ENCODE peak calls at places on chromosomes 6 and 20, in five cellular contexts. S, X, M, O and J are unnamed samples.

GRCh38 chr6:108895591-108895990 is 47.4 kb downstream of the ARMC2 start:
- DNase-seq in S (no peak), X (no peak), M (no peak), O (no peak), J (no peak)

GRCh38 chr6:19759117-19759880 is 77.9 kb upstream of the ID4 start:
- DNase-seq in S (no peak), X (no peak), M (no peak), O (no peak), J (no peak)

GRCh38 chr6:167576050-167576741 is 250.5 kb upstream of the AFDN start:
- DNase-seq in S (no peak), X (no peak), M (no peak), O (no peak), J (no peak)

GRCh38 chr20:24668791-24669190 is 199.4 kb downstream of the SYNDIG1 start:
- DNase-seq in S (no peak), X (no peak), M (no peak), O (no peak), J (no peak)

GRCh38 chr6:42727084-42727601 is 4.7 kb upstream of the PRPH2 start:
- DNase-seq in S (no peak), X (no peak), M (peak), O (no peak), J (no peak)

GRCh38 chr20:37357481-37358365 is 11.8 kb downstream of the SRC start:
- DNase-seq in S (no peak), X (no peak), M (no peak), O (no peak), J (no peak)

GRCh38 chr6:167474171-167474570 is 149.3 kb downstream of the TTLL2 start:
- DNase-seq in S (no peak), X (no peak), M (no peak), O (no peak), J (no peak)

GRCh38 chr6:117870477-117871243 is 36.4 kb upstream of the SLC35F1 start:
- DNase-seq in S (no peak), X (no peak), M (no peak), O (no peak), J (no peak)

GRCh38 chr20:58651823-58652605 is 931 bp downstream of the STX16 start:
- DNase-seq in S (peak), X (peak), M (peak), O (peak), J (peak)

GRCh38 chr20:50824137-50824536 is 29.3 kb downstream of the BCAS4 start:
- DNase-seq in S (no peak), X (no peak), M (no peak), O (no peak), J (no peak)

GRCh38 chr20:49268600-49269365 is 9.1 kb downstream of the ZNFX1 start:
- DNase-seq in S (no peak), X (no peak), M (no peak), O (no peak), J (no peak)

GRCh38 chr6:37072526-37072925 is 67.1 kb downstream of the FGD2 start:
- DNase-seq in S (no peak), X (peak), M (no peak), O (no peak), J (no peak)

GRCh38 chr20:47956261-47956995 is 171.1 kb upstream of the SULF2 start:
- DNase-seq in S (no peak), X (no peak), M (no peak), O (no peak), J (peak)

GRCh38 chr6:327538-328183 is 35.4 kb downstream of the DUSP22 start:
- DNase-seq in S (no peak), X (no peak), M (no peak), O (no peak), J (no peak)

DNA sequence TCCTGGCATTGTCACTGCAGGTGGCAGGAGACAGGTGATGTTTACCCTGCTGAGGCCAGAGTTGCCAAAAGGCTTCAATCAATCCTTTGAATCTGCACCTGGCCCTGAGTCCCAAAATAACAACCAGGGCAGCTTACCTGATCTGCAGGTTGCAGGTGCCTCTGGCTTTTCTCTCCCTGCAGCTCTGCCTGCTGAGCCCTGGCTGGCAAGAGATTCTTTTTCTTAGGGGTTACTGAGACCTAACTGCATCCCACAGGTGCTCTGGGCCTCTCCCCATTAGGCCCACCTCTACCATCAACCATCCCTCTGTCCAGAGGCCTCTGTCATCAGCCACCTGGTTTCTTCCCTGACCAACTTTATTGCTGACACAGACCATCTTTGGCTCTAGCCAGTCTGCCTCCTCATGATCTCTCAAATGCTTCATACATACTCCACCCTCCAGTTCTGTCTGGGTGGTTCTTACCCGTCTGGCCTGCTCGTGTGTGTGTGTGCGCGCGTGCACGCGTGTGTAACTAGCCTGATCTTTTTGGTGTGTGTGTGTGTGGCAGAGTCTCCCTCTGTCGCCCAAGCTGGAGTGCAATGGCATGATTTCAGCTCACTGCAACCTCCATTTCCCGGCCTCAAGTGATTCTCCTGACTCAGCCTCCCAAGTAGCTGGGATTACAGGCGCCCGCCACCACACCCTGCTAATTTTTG is 13.7 kb downstream of the BCL2L1 start:
- DNase-seq in S (no peak), X (peak), M (no peak), O (peak), J (no peak)
- H3K4me2 ChIP-seq in S (peak), X (peak), M (peak), O (no peak), J (no peak)

DNA sequence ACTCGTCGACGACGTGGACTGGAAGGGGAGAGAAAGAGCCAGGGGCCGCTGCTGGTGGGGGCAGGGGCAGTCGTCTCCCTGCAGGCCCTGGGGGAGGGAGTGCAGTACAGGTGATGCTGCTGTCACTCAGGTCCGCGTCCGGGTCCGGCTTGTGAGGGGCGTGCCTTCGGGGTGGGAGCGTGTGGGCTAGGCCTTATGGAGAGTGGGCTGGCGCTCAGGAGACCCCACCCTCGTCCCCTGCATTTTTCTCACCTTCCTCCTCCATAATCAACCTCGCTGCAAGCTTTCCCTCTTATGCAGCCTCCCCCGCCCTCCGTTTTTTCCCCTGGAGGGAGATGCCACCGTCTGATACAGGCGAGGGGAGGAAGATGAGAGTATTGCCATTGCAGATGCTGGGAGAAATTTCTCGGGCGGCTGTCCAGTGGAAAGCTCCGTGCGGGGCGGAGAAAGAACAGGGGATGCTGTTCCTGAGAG is 632 bp downstream of the PCMT1 start:
- DNase-seq in S (peak), X (peak), M (peak), O (peak), J (peak)
- TF ChIP-seq CTCF in S (no peak), X (no peak), M (no peak), O (no peak), J (no peak)

DNA sequence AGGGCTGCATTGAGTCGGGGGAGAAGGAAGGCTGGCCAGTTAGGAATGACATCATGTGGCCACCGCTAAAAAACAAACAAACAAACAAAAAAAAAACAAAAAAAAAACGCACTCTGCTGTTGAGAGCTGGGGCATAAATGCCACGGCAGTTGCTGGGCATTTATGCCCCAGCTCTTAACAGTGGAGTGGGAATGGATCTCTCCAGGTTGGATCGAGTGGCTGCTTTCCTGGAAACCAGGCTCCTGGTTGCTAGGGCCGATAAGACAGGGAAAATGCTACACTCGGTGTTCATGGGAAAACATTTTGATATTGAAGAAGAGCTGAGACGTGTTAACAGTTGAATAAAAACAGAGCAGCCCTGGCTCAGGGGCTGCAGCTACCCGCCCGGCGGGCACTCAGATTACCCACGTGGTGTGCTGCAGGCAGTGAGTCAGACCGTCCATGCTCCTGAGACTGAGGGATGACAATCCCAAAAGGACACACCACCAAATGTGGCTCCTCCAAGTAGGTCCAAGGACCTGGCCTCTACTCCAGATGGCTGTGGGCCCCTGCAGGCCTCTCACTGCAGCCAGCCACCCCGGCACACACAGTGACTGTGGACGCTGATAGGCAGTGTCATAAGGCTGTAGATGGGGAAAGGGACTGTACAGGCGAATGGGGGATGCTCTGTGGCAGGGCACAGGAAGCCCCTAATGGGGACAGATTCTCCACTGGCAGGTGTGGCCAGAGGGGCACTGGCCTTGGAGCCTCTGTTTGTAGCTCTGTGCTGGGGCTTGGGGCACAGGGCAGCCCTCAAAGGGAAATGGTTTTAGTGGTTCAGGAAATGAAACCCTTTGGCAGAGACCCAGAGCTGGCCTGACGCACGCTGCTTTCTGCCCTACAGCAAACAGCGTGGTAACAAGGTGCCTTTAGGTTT is 237.7 kb downstream of the LY86 start:
- DNase-seq in S (no peak), X (no peak), M (no peak), O (no peak), J (no peak)
- H3K4me2 ChIP-seq in S (no peak), X (no peak), M (no peak), O (no peak), J (no peak)

GRCh38 chr6:136959471-136959891 is 37.4 kb downstream of the SLC35D3 start:
- DNase-seq in S (no peak), X (no peak), M (peak), O (peak), J (peak)
- TF ChIP-seq CTCF in S (no peak), X (no peak), M (no peak), O (no peak), J (no peak)

GRCh38 chr6:11313207-11313606 is 80.7 kb upstream of the NEDD9 start:
- DNase-seq in S (no peak), X (no peak), M (no peak), O (no peak), J (no peak)

GRCh38 chr6:11317885-11318771 is 85.7 kb upstream of the NEDD9 start:
- DNase-seq in S (peak), X (no peak), M (no peak), O (peak), J (no peak)

GRCh38 chr6:11318835-11319813 is 86.7 kb upstream of the NEDD9 start:
- DNase-seq in S (no peak), X (no peak), M (no peak), O (no peak), J (no peak)

GRCh38 chr6:11311970-11312369 is 79.5 kb upstream of the NEDD9 start:
- DNase-seq in S (no peak), X (no peak), M (no peak), O (no peak), J (no peak)

DNA sequence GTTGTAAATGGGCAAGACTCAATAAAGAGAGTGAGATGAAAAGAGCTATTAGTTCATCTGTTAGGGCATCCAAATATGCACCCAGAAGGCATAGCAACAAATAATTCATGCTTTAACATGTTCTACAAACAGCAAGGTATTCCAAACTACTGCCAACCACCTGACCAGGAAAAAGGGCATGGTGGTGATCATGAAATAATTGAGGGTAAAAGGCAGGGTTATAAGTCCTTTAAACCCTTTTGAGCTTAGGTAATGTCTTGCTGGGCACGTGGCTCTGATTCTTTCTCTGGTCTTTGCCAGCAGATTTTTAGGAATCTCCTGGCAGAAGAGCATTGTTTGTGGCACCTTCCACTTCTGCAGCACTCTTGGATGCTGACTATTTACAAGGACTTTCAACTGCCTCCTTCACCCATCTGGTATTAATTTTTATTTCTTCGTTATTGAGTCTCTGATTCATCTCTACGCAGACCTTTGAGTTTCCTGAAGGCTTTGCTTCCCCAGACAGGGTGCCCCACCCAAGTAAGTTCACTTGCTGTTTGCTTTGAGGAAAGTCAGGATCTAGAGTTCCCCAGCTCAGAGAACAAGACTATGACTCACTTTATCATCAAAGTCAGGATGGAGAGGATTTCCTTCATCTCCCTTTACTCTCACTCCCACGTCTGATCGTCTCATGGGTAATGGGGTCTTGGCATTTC is 83.4 kb upstream of the NEDD9 start:
- DNase-seq in S (no peak), X (no peak), M (no peak), O (peak), J (no peak)
- H3K4me2 ChIP-seq in S (no peak), X (no peak), M (no peak), O (peak), J (no peak)

DNA sequence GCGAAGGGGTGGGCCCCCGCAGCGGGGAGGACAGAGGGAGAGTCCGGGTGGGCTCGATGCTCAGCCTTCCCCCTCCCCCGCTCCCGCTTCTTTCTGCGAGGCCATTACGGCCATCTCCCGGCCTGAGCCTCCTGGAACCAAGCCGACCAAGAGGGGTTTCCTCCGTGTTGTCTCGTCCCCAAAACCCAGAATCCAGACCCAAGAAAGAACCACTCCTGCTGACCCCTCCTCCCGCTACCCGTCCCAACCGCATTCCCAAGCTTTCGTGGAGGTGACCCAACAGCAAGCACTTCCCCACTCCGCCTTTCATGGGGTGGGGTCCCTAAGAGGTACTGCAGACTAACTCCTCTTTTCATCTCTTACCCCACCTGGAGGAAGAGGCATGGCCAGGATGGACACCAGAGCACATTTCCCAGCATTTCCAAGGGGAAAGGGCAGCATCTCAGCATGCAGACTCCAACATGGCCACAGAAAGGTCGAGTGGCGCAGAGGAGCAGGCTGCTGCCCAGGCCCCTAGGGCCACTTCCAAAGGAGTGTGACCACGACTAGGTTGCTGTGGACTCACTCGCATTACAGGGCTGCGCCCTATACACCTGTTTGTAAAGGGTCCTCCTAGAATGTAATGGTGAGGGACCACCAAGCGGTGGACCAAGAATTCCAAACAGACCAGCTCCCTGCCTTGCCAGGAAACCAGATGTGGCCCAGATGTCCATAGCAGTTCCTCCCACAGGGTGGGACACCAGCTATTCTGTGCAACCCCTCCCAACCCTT is 53.5 kb downstream of the MRPL14 start:
- DNase-seq in S (no peak), X (peak), M (peak), O (no peak), J (no peak)
- TF ChIP-seq CTCF in S (no peak), X (no peak), M (no peak), O (no peak), J (no peak)

DNA sequence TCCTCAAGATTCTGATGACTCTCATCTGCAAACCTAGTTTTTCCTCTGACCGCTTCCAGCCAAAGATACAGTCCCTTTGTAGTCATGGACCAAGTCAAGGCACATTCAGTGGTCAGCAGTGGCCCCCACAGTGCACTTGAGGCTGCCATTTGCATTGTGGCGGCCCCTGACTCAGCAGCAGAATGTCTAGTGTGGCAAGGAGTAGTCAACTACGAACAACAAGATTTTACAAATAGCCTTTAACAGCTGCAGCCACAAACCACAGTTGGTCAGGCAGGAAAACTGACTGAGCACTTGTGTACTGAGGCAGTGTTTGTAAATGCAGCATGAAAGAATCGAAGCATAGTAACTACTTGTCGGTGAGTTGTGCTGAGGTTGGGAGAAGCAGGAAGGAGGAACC is 49.6 kb downstream of the SLC2A12 start:
- DNase-seq in S (no peak), X (no peak), M (no peak), O (no peak), J (no peak)
- H3K4me2 ChIP-seq in S (no peak), X (no peak), M (no peak), O (no peak), J (peak)

GRCh38 chr6:68054776-68055175 is 580.3 kb upstream of the ADGRB3 start:
- DNase-seq in S (no peak), X (no peak), M (no peak), O (no peak), J (no peak)
- TF ChIP-seq CTCF in S (no peak), X (no peak), M (no peak), O (no peak), J (no peak)